ENCODE peak calls at places on chromosome 22, in ten cellular contexts. One of them, this sample, is unnamed.

GRCh38 chr22:31954535-31955326 is 10.4 kb downstream of the YWHAH start:
- DNase-seq in GM12865: no peak
- DNase-seq in transverse colon: no peak
- DNase-seq in GM04504: no peak
- DNase-seq in B cell: no peak
- DNase-seq in naive thymus-derived CD8-positive, alpha-beta T cell: no peak
- DNase-seq in left cardiac atrium: peak; percentile 40
- DNase-seq in dermis microvascular lymphatic vessel endothelial cell: peak; percentile 21
- DNase-seq in NCI-H2107: no peak
- DNase-seq in CD4-positive, CD25-positive, alpha-beta regulatory T cell: no peak
- DNase-seq in this sample: no peak

GRCh38 chr22:25496396-25497064 is 67.9 kb upstream of the GRK3 start:
- DNase-seq in GM12865: no peak
- DNase-seq in transverse colon: no peak
- DNase-seq in GM04504: no peak
- DNase-seq in B cell: no peak
- DNase-seq in naive thymus-derived CD8-positive, alpha-beta T cell: no peak
- DNase-seq in left cardiac atrium: no peak
- DNase-seq in dermis microvascular lymphatic vessel endothelial cell: no peak
- DNase-seq in NCI-H2107: no peak
- DNase-seq in CD4-positive, CD25-positive, alpha-beta regulatory T cell: no peak
- DNase-seq in this sample: no peak

GRCh38 chr22:17606472-17606871 is 22.1 kb downstream of the ATP6V1E1 start:
- DNase-seq in GM12865: no peak
- DNase-seq in transverse colon: no peak
- DNase-seq in GM04504: peak; percentile 54
- DNase-seq in B cell: no peak
- DNase-seq in naive thymus-derived CD8-positive, alpha-beta T cell: no peak
- DNase-seq in left cardiac atrium: no peak
- DNase-seq in dermis microvascular lymphatic vessel endothelial cell: no peak
- DNase-seq in NCI-H2107: no peak
- DNase-seq in CD4-positive, CD25-positive, alpha-beta regulatory T cell: no peak
- DNase-seq in this sample: no peak

GRCh38 chr22:37741312-37741795 is 44.5 kb downstream of the TRIOBP start:
- DNase-seq in GM12865: no peak
- DNase-seq in transverse colon: peak; percentile 81
- DNase-seq in GM04504: peak; percentile 96
- DNase-seq in B cell: no peak
- DNase-seq in naive thymus-derived CD8-positive, alpha-beta T cell: no peak
- DNase-seq in left cardiac atrium: peak; percentile 83
- DNase-seq in dermis microvascular lymphatic vessel endothelial cell: no peak
- DNase-seq in NCI-H2107: peak; percentile 75
- DNase-seq in CD4-positive, CD25-positive, alpha-beta regulatory T cell: no peak
- DNase-seq in this sample: peak; percentile 90

GRCh38 chr22:37627545-37627944 is 11.9 kb upstream of the SH3BP1 start:
- DNase-seq in GM12865: peak; percentile 55
- DNase-seq in transverse colon: peak; percentile 61
- DNase-seq in GM04504: no peak
- DNase-seq in B cell: peak; percentile 68
- DNase-seq in naive thymus-derived CD8-positive, alpha-beta T cell: peak; percentile 55
- DNase-seq in left cardiac atrium: no peak
- DNase-seq in dermis microvascular lymphatic vessel endothelial cell: peak; percentile 19
- DNase-seq in NCI-H2107: no peak
- DNase-seq in CD4-positive, CD25-positive, alpha-beta regulatory T cell: peak; percentile 61
- DNase-seq in this sample: peak; percentile 83

GRCh38 chr22:44454113-44454769 is 43.8 kb downstream of the RTL6 start:
- DNase-seq in GM12865: peak; percentile 53
- DNase-seq in transverse colon: no peak
- DNase-seq in GM04504: no peak
- DNase-seq in B cell: no peak
- DNase-seq in naive thymus-derived CD8-positive, alpha-beta T cell: no peak
- DNase-seq in left cardiac atrium: no peak
- DNase-seq in dermis microvascular lymphatic vessel endothelial cell: no peak
- DNase-seq in NCI-H2107: no peak
- DNase-seq in CD4-positive, CD25-positive, alpha-beta regulatory T cell: no peak
- DNase-seq in this sample: no peak

GRCh38 chr22:17562906-17563870 is at the start of gene SLC25A18:
- DNase-seq in GM12865: no peak
- DNase-seq in transverse colon: peak; percentile 21
- DNase-seq in GM04504: no peak
- DNase-seq in B cell: no peak
- DNase-seq in naive thymus-derived CD8-positive, alpha-beta T cell: no peak
- DNase-seq in left cardiac atrium: peak; percentile 59
- DNase-seq in dermis microvascular lymphatic vessel endothelial cell: no peak
- DNase-seq in NCI-H2107: no peak
- DNase-seq in CD4-positive, CD25-positive, alpha-beta regulatory T cell: no peak
- DNase-seq in this sample: peak; percentile 78

GRCh38 chr22:44683237-44683636 is 18.8 kb upstream of the PRR5 start:
- DNase-seq in GM12865: peak; percentile 82
- DNase-seq in transverse colon: no peak
- DNase-seq in GM04504: no peak
- DNase-seq in B cell: no peak
- DNase-seq in naive thymus-derived CD8-positive, alpha-beta T cell: no peak
- DNase-seq in left cardiac atrium: no peak
- DNase-seq in dermis microvascular lymphatic vessel endothelial cell: no peak
- DNase-seq in NCI-H2107: no peak
- DNase-seq in CD4-positive, CD25-positive, alpha-beta regulatory T cell: no peak
- DNase-seq in this sample: no peak

GRCh38 chr22:27097933-27098332 is 440.5 kb downstream of the MIAT start:
- DNase-seq in GM12865: no peak
- DNase-seq in transverse colon: no peak
- DNase-seq in GM04504: no peak
- DNase-seq in B cell: no peak
- DNase-seq in naive thymus-derived CD8-positive, alpha-beta T cell: no peak
- DNase-seq in left cardiac atrium: no peak
- DNase-seq in dermis microvascular lymphatic vessel endothelial cell: no peak
- DNase-seq in NCI-H2107: no peak
- DNase-seq in CD4-positive, CD25-positive, alpha-beta regulatory T cell: no peak
- DNase-seq in this sample: no peak

GRCh38 chr22:48500481-48501230 is 1327.0 kb downstream of the BRD1 start:
- DNase-seq in GM12865: no peak
- DNase-seq in transverse colon: no peak
- DNase-seq in GM04504: no peak
- DNase-seq in B cell: no peak
- DNase-seq in naive thymus-derived CD8-positive, alpha-beta T cell: no peak
- DNase-seq in left cardiac atrium: no peak
- DNase-seq in dermis microvascular lymphatic vessel endothelial cell: no peak
- DNase-seq in NCI-H2107: no peak
- DNase-seq in CD4-positive, CD25-positive, alpha-beta regulatory T cell: no peak
- DNase-seq in this sample: peak; percentile 47

GRCh38 chr22:34414467-34415440 is 494.5 kb upstream of the LARGE1 start:
- DNase-seq in GM12865: peak; percentile 88
- DNase-seq in transverse colon: peak; percentile 43
- DNase-seq in GM04504: no peak
- DNase-seq in B cell: no peak
- DNase-seq in naive thymus-derived CD8-positive, alpha-beta T cell: no peak
- DNase-seq in left cardiac atrium: no peak
- DNase-seq in dermis microvascular lymphatic vessel endothelial cell: peak; percentile 3
- DNase-seq in NCI-H2107: peak; percentile 2
- DNase-seq in CD4-positive, CD25-positive, alpha-beta regulatory T cell: no peak
- DNase-seq in this sample: no peak

GRCh38 chr22:35442471-35442870 is 42.5 kb downstream of the MCM5 start:
- DNase-seq in GM12865: no peak
- DNase-seq in transverse colon: no peak
- DNase-seq in GM04504: no peak
- DNase-seq in B cell: no peak
- DNase-seq in naive thymus-derived CD8-positive, alpha-beta T cell: no peak
- DNase-seq in left cardiac atrium: no peak
- DNase-seq in dermis microvascular lymphatic vessel endothelial cell: no peak
- DNase-seq in NCI-H2107: no peak
- DNase-seq in CD4-positive, CD25-positive, alpha-beta regulatory T cell: no peak
- DNase-seq in this sample: no peak

GRCh38 chr22:36211237-36211881 is 9.8 kb upstream of the APOL4 start:
- DNase-seq in GM12865: peak; percentile 55
- DNase-seq in transverse colon: no peak
- DNase-seq in GM04504: no peak
- DNase-seq in B cell: no peak
- DNase-seq in naive thymus-derived CD8-positive, alpha-beta T cell: no peak
- DNase-seq in left cardiac atrium: no peak
- DNase-seq in dermis microvascular lymphatic vessel endothelial cell: peak; percentile 70
- DNase-seq in NCI-H2107: peak; percentile 16
- DNase-seq in CD4-positive, CD25-positive, alpha-beta regulatory T cell: no peak
- DNase-seq in this sample: no peak

GRCh38 chr22:48103126-48103875 is 1340.9 kb downstream of the TBC1D22A start:
- DNase-seq in GM12865: no peak
- DNase-seq in transverse colon: no peak
- DNase-seq in GM04504: no peak
- DNase-seq in B cell: no peak
- DNase-seq in naive thymus-derived CD8-positive, alpha-beta T cell: no peak
- DNase-seq in left cardiac atrium: no peak
- DNase-seq in dermis microvascular lymphatic vessel endothelial cell: no peak
- DNase-seq in NCI-H2107: no peak
- DNase-seq in CD4-positive, CD25-positive, alpha-beta regulatory T cell: no peak
- DNase-seq in this sample: no peak

GRCh38 chr22:30252411-30253204 is 6.0 kb upstream of the LIF start:
- DNase-seq in GM12865: no peak
- DNase-seq in transverse colon: peak; percentile 78
- DNase-seq in GM04504: no peak
- DNase-seq in B cell: no peak
- DNase-seq in naive thymus-derived CD8-positive, alpha-beta T cell: no peak
- DNase-seq in left cardiac atrium: no peak
- DNase-seq in dermis microvascular lymphatic vessel endothelial cell: no peak
- DNase-seq in NCI-H2107: no peak
- DNase-seq in CD4-positive, CD25-positive, alpha-beta regulatory T cell: no peak
- DNase-seq in this sample: peak; percentile 62

GRCh38 chr22:27139935-27140493 is 482.6 kb downstream of the MIAT start:
- DNase-seq in GM12865: no peak
- DNase-seq in transverse colon: no peak
- DNase-seq in GM04504: peak; percentile 78
- DNase-seq in B cell: no peak
- DNase-seq in naive thymus-derived CD8-positive, alpha-beta T cell: no peak
- DNase-seq in left cardiac atrium: peak; percentile 50
- DNase-seq in dermis microvascular lymphatic vessel endothelial cell: peak; percentile 76
- DNase-seq in NCI-H2107: no peak
- DNase-seq in CD4-positive, CD25-positive, alpha-beta regulatory T cell: no peak
- DNase-seq in this sample: no peak

GRCh38 chr22:24026056-24026455 is 15.0 kb downstream of the CABIN1 start:
- DNase-seq in GM12865: no peak
- DNase-seq in transverse colon: no peak
- DNase-seq in GM04504: no peak
- DNase-seq in B cell: no peak
- DNase-seq in naive thymus-derived CD8-positive, alpha-beta T cell: no peak
- DNase-seq in left cardiac atrium: no peak
- DNase-seq in dermis microvascular lymphatic vessel endothelial cell: no peak
- DNase-seq in NCI-H2107: no peak
- DNase-seq in CD4-positive, CD25-positive, alpha-beta regulatory T cell: no peak
- DNase-seq in this sample: no peak

GRCh38 chr22:22576244-22576988 is 17.4 kb upstream of the PRAME start:
- DNase-seq in GM12865: peak; percentile 18
- DNase-seq in transverse colon: peak; percentile 45
- DNase-seq in GM04504: no peak
- DNase-seq in B cell: peak; percentile 59
- DNase-seq in naive thymus-derived CD8-positive, alpha-beta T cell: no peak
- DNase-seq in left cardiac atrium: peak; percentile 42
- DNase-seq in dermis microvascular lymphatic vessel endothelial cell: peak; percentile 41
- DNase-seq in NCI-H2107: peak; percentile 48
- DNase-seq in CD4-positive, CD25-positive, alpha-beta regulatory T cell: no peak
- DNase-seq in this sample: no peak

GRCh38 chr22:31583861-31584485 is 78.0 kb downstream of the PISD start:
- DNase-seq in GM12865: no peak
- DNase-seq in transverse colon: no peak
- DNase-seq in GM04504: peak; percentile 5
- DNase-seq in B cell: no peak
- DNase-seq in naive thymus-derived CD8-positive, alpha-beta T cell: no peak
- DNase-seq in left cardiac atrium: no peak
- DNase-seq in dermis microvascular lymphatic vessel endothelial cell: peak; percentile 25
- DNase-seq in NCI-H2107: no peak
- DNase-seq in CD4-positive, CD25-positive, alpha-beta regulatory T cell: no peak
- DNase-seq in this sample: no peak

GRCh38 chr22:27456696-27457503 is 344.7 kb downstream of the MN1 start:
- DNase-seq in GM12865: no peak
- DNase-seq in transverse colon: no peak
- DNase-seq in GM04504: peak; percentile 79
- DNase-seq in B cell: no peak
- DNase-seq in naive thymus-derived CD8-positive, alpha-beta T cell: no peak
- DNase-seq in left cardiac atrium: no peak
- DNase-seq in dermis microvascular lymphatic vessel endothelial cell: peak; percentile 67
- DNase-seq in NCI-H2107: no peak
- DNase-seq in CD4-positive, CD25-positive, alpha-beta regulatory T cell: no peak
- DNase-seq in this sample: no peak

GRCh38 chr22:45006873-45007246 is 2.9 kb downstream of the PHF21B start:
- DNase-seq in GM12865: no peak
- DNase-seq in transverse colon: no peak
- DNase-seq in GM04504: no peak
- DNase-seq in B cell: no peak
- DNase-seq in naive thymus-derived CD8-positive, alpha-beta T cell: no peak
- DNase-seq in left cardiac atrium: peak; percentile 53
- DNase-seq in dermis microvascular lymphatic vessel endothelial cell: no peak
- DNase-seq in NCI-H2107: no peak
- DNase-seq in CD4-positive, CD25-positive, alpha-beta regulatory T cell: no peak
- DNase-seq in this sample: no peak

GRCh38 chr22:43925433-43926348 is 2.1 kb downstream of the PNPLA3 start:
- DNase-seq in GM12865: no peak
- DNase-seq in transverse colon: no peak
- DNase-seq in GM04504: no peak
- DNase-seq in B cell: no peak
- DNase-seq in naive thymus-derived CD8-positive, alpha-beta T cell: no peak
- DNase-seq in left cardiac atrium: no peak
- DNase-seq in dermis microvascular lymphatic vessel endothelial cell: no peak
- DNase-seq in NCI-H2107: no peak
- DNase-seq in CD4-positive, CD25-positive, alpha-beta regulatory T cell: no peak
- DNase-seq in this sample: no peak

GRCh38 chr22:49660794-49661781 is 166.6 kb downstream of the BRD1 start:
- DNase-seq in GM12865: no peak
- DNase-seq in transverse colon: peak; percentile 1
- DNase-seq in GM04504: no peak
- DNase-seq in B cell: no peak
- DNase-seq in naive thymus-derived CD8-positive, alpha-beta T cell: no peak
- DNase-seq in left cardiac atrium: no peak
- DNase-seq in dermis microvascular lymphatic vessel endothelial cell: no peak
- DNase-seq in NCI-H2107: peak; percentile 58
- DNase-seq in CD4-positive, CD25-positive, alpha-beta regulatory T cell: no peak
- DNase-seq in this sample: peak; percentile 50

GRCh38 chr22:50189184-50189848 is 3.6 kb downstream of the TRABD start:
- DNase-seq in GM12865: peak; percentile 47
- DNase-seq in transverse colon: peak; percentile 59
- DNase-seq in GM04504: no peak
- DNase-seq in B cell: peak; percentile 50
- DNase-seq in naive thymus-derived CD8-positive, alpha-beta T cell: no peak
- DNase-seq in left cardiac atrium: peak; percentile 56
- DNase-seq in dermis microvascular lymphatic vessel endothelial cell: no peak
- DNase-seq in NCI-H2107: no peak
- DNase-seq in CD4-positive, CD25-positive, alpha-beta regulatory T cell: no peak
- DNase-seq in this sample: peak; percentile 64

GRCh38 chr22:30891443-30891755 is 77.2 kb downstream of the MORC2 start:
- DNase-seq in GM12865: no peak
- DNase-seq in transverse colon: peak; percentile 5
- DNase-seq in GM04504: no peak
- DNase-seq in B cell: no peak
- DNase-seq in naive thymus-derived CD8-positive, alpha-beta T cell: no peak
- DNase-seq in left cardiac atrium: no peak
- DNase-seq in dermis microvascular lymphatic vessel endothelial cell: no peak
- DNase-seq in NCI-H2107: no peak
- DNase-seq in CD4-positive, CD25-positive, alpha-beta regulatory T cell: no peak
- DNase-seq in this sample: no peak